ENCODE peak calls at places on chromosomes 6 and 20, in five cellular contexts. K is adrenal gland; S is activated CD4-positive, alpha-beta T cell treated with anti-CD3 and anti-CD28 coated beads, Interleukin-2, amount 50 U/mL, for 1 hour; H is GM18507; R is dorsolateral prefrontal cortex. I is an unnamed sample.

GRCh38 chr6:116514103-116514502 is 2.7 kb downstream of the CALHM5 start:
- DNase-seq in R (no peak), H (no peak), S (no peak), K (no peak), I (no peak)

GRCh38 chr6:17677602-17678001 is 29.1 kb downstream of the NUP153 start:
- DNase-seq in K (no peak), S (no peak), H (no peak), R (no peak), I (no peak)

GRCh38 chr6:37783831-37784584 is 35.5 kb upstream of the ZFAND3 start:
- DNase-seq in R (peak), K (no peak), S (no peak), H (no peak), I (peak)

GRCh38 chr20:41171736-41172295 is 34.5 kb downstream of the PLCG1 start:
- DNase-seq in S (no peak), K (peak), R (peak), H (no peak), I (no peak)

GRCh38 chr6:82702574-82702973 is 339.0 kb downstream of the TPBG start:
- DNase-seq in H (no peak), K (no peak), S (no peak), R (no peak), I (no peak)

GRCh38 chr20:23451956-23452487 is 654 bp downstream of the CST11 start:
- DNase-seq in H (no peak), S (no peak), R (no peak), K (no peak), I (no peak)

GRCh38 chr6:39812853-39813533 is 20.8 kb downstream of the DAAM2 start:
- DNase-seq in K (no peak), R (no peak), H (peak), S (no peak), I (no peak)

GRCh38 chr20:34834459-34834893 is 9.0 kb upstream of the NCOA6 start:
- DNase-seq in H (no peak), S (no peak), K (no peak), R (no peak), I (no peak)

GRCh38 chr20:38302721-38303120 is 1.2 kb upstream of the BPI start:
- DNase-seq in H (no peak), K (no peak), R (no peak), S (no peak), I (no peak)

GRCh38 chr20:48638546-48638945 is 189.3 kb downstream of the PREX1 start:
- DNase-seq in S (no peak), R (no peak), K (no peak), H (no peak), I (no peak)

GRCh38 chr6:131602913-131603312 is 25.1 kb downstream of the MED23 start:
- DNase-seq in S (no peak), K (no peak), R (no peak), H (no peak), I (no peak)

GRCh38 chr20:42161228-42161829 is 543.2 kb upstream of the CHD6 start:
- DNase-seq in R (no peak), K (no peak), H (no peak), S (no peak), I (no peak)

GRCh38 chr20:25541676-25542075 is 43.7 kb downstream of the NINL start:
- DNase-seq in K (no peak), S (no peak), R (no peak), H (no peak), I (no peak)

GRCh38 chr6:152277826-152278247 is 359.3 kb downstream of the SYNE1 start:
- DNase-seq in K (no peak), H (no peak), S (no peak), R (no peak), I (no peak)

GRCh38 chr6:132816665-132817064 is 2.3 kb downstream of the RPS12 start:
- DNase-seq in R (no peak), K (no peak), H (no peak), S (no peak), I (no peak)

GRCh38 chr20:32482251-32483220 is 102.6 kb downstream of the NOL4L start:
- DNase-seq in K (peak), R (peak), S (peak), H (no peak), I (peak)

GRCh38 chr6:80174931-80175572 is 68.6 kb downstream of the BCKDHB start:
- DNase-seq in K (no peak), H (no peak), S (no peak), R (no peak), I (no peak)

GRCh38 chr6:145028144-145028818 is 707.0 kb downstream of the EPM2A start:
- DNase-seq in R (no peak), H (no peak), S (no peak), K (no peak), I (no peak)

GRCh38 chr6:123529058-123529457 is 107.7 kb downstream of the TRDN start:
- DNase-seq in R (no peak), S (no peak), K (no peak), H (no peak), I (no peak)

GRCh38 chr20:24341781-24342180 is 127.6 kb upstream of the SYNDIG1 start:
- DNase-seq in K (no peak), S (no peak), R (no peak), H (no peak), I (no peak)

GRCh38 chr20:13397300-13397724 is 176.2 kb downstream of the ISM1 start:
- DNase-seq in H (no peak), K (no peak), S (no peak), R (no peak), I (no peak)

GRCh38 chr6:148971027-148971927 is 224.4 kb downstream of the UST start:
- DNase-seq in K (no peak), S (no peak), R (no peak), H (no peak), I (no peak)

GRCh38 chr20:37919389-37920040 is 16.6 kb downstream of the VSTM2L start:
- DNase-seq in S (no peak), H (no peak), R (no peak), K (no peak), I (no peak)

GRCh38 chr6:44234101-44235090 is 11.0 kb downstream of the SLC29A1 start:
- DNase-seq in K (peak), S (no peak), R (peak), H (no peak), I (no peak)

GRCh38 chr6:100549406-100550167 is 84.9 kb upstream of the SIM1 start:
- DNase-seq in S (no peak), K (no peak), R (no peak), H (no peak), I (no peak)

GRCh38 chr20:17500826-17501225 is 30.4 kb downstream of the BFSP1 start:
- DNase-seq in H (no peak), S (no peak), R (no peak), K (no peak), I (no peak)

GRCh38 chr6:56555438-56555872 is 87.2 kb downstream of the DST start:
- DNase-seq in K (peak), H (no peak), S (no peak), R (no peak), I (no peak)

GRCh38 chr20:15992564-15992963 is 580.7 kb downstream of the KIF16B start:
- DNase-seq in S (no peak), R (no peak), K (no peak), H (no peak), I (no peak)

GRCh38 chr6:73704260-73704659 is 8.3 kb downstream of the CD109 start:
- DNase-seq in S (no peak), H (no peak), R (peak), K (no peak), I (no peak)

GRCh38 chr6:142400495-142400894 is 98.7 kb downstream of the ADGRG6 start:
- DNase-seq in H (no peak), R (no peak), K (no peak), S (no peak), I (no peak)

GRCh38 chr20:38875170-38875993 is 50.8 kb upstream of the FAM83D start:
- DNase-seq in H (no peak), R (no peak), S (peak), K (peak), I (peak)

GRCh38 chr6:24613361-24614047 is 32.5 kb downstream of the KIAA0319 start:
- DNase-seq in R (no peak), H (no peak), K (no peak), S (no peak), I (no peak)

GRCh38 chr6:77633993-77634392 is 18.8 kb upstream of the MEI4 start:
- DNase-seq in R (no peak), H (no peak), S (no peak), K (no peak), I (no peak)

GRCh38 chr6:145756170-145756662 is 20.9 kb upstream of the EPM2A start:
- DNase-seq in S (no peak), K (peak), H (no peak), R (no peak), I (no peak)

GRCh38 chr6:132270745-132271414 is 130.4 kb downstream of the MOXD1 start:
- DNase-seq in S (no peak), R (no peak), H (no peak), K (no peak), I (no peak)

GRCh38 chr20:56359212-56360132 is 698 bp downstream of the FAM210B start:
- DNase-seq in R (no peak), H (no peak), K (peak), S (peak), I (no peak)

GRCh38 chr6:159451051-159451450 is 242.0 kb downstream of the SOD2 start:
- DNase-seq in S (no peak), R (no peak), H (no peak), K (no peak), I (no peak)

GRCh38 chr6:117498159-117498558 is 15.7 kb downstream of the DCBLD1 start:
- DNase-seq in S (no peak), K (no peak), H (no peak), R (no peak), I (no peak)

I was measured in T-cell.